ENCODE peak calls at places on chromosomes 1 and 21, in four cellular contexts. One of them, this sample, is unnamed.

GRCh38 chr1:214685906-214686305 is 82.9 kb downstream of the CENPF start:
- DNase-seq in G401: no peak
- DNase-seq in stimulated activated CD4-positive, alpha-beta T cell treated with anti-CD3 and anti-CD28 coated beads, Interleukin-4, amount 100 ng/mL, for 24 hours: no peak
- DNase-seq in C1 segment of cervical spinal cord: no peak
- DNase-seq in this sample: no peak

GRCh38 chr1:63189677-63190076 is 132.7 kb upstream of the FOXD3 start:
- DNase-seq in stimulated activated CD4-positive, alpha-beta T cell treated with anti-CD3 and anti-CD28 coated beads, Interleukin-4, amount 100 ng/mL, for 24 hours: no peak
- DNase-seq in G401: no peak
- DNase-seq in C1 segment of cervical spinal cord: no peak
- DNase-seq in this sample: peak; percentile 10

GRCh38 chr1:27656157-27656893 is 15.7 kb downstream of the IFI6 start:
- DNase-seq in G401: peak; percentile 10
- DNase-seq in stimulated activated CD4-positive, alpha-beta T cell treated with anti-CD3 and anti-CD28 coated beads, Interleukin-4, amount 100 ng/mL, for 24 hours: no peak
- DNase-seq in C1 segment of cervical spinal cord: no peak
- DNase-seq in this sample: peak; percentile 18

GRCh38 chr1:224223819-224224714 is 41.0 kb downstream of the DEGS1 start:
- DNase-seq in G401: no peak
- DNase-seq in stimulated activated CD4-positive, alpha-beta T cell treated with anti-CD3 and anti-CD28 coated beads, Interleukin-4, amount 100 ng/mL, for 24 hours: no peak
- DNase-seq in C1 segment of cervical spinal cord: no peak
- DNase-seq in this sample: no peak

GRCh38 chr1:63955746-63956145 is 181.9 kb downstream of the ROR1 start:
- DNase-seq in C1 segment of cervical spinal cord: no peak
- DNase-seq in stimulated activated CD4-positive, alpha-beta T cell treated with anti-CD3 and anti-CD28 coated beads, Interleukin-4, amount 100 ng/mL, for 24 hours: no peak
- DNase-seq in G401: no peak
- DNase-seq in this sample: no peak

GRCh38 chr1:91844862-91845528 is 41.0 kb downstream of the TGFBR3 start:
- DNase-seq in G401: no peak
- DNase-seq in C1 segment of cervical spinal cord: no peak
- DNase-seq in stimulated activated CD4-positive, alpha-beta T cell treated with anti-CD3 and anti-CD28 coated beads, Interleukin-4, amount 100 ng/mL, for 24 hours: no peak
- DNase-seq in this sample: no peak

GRCh38 chr1:232034547-232034946 is 408.0 kb downstream of the DISC1 start:
- DNase-seq in G401: no peak
- DNase-seq in stimulated activated CD4-positive, alpha-beta T cell treated with anti-CD3 and anti-CD28 coated beads, Interleukin-4, amount 100 ng/mL, for 24 hours: no peak
- DNase-seq in C1 segment of cervical spinal cord: no peak
- DNase-seq in this sample: no peak

GRCh38 chr21:39221282-39221996 is 38.2 kb upstream of the PSMG1 start:
- DNase-seq in C1 segment of cervical spinal cord: no peak
- DNase-seq in stimulated activated CD4-positive, alpha-beta T cell treated with anti-CD3 and anti-CD28 coated beads, Interleukin-4, amount 100 ng/mL, for 24 hours: no peak
- DNase-seq in G401: no peak
- DNase-seq in this sample: no peak

GRCh38 chr1:35172022-35172421 is 20.9 kb downstream of the SFPQ start:
- DNase-seq in G401: no peak
- DNase-seq in stimulated activated CD4-positive, alpha-beta T cell treated with anti-CD3 and anti-CD28 coated beads, Interleukin-4, amount 100 ng/mL, for 24 hours: no peak
- DNase-seq in C1 segment of cervical spinal cord: no peak
- DNase-seq in this sample: no peak

GRCh38 chr1:84862810-84863251 is 30.2 kb downstream of the LPAR3 start:
- DNase-seq in stimulated activated CD4-positive, alpha-beta T cell treated with anti-CD3 and anti-CD28 coated beads, Interleukin-4, amount 100 ng/mL, for 24 hours: peak; percentile 54
- DNase-seq in C1 segment of cervical spinal cord: no peak
- DNase-seq in G401: no peak
- DNase-seq in this sample: no peak

GRCh38 chr1:205014772-205015171 is 28.2 kb upstream of the CNTN2 start:
- DNase-seq in C1 segment of cervical spinal cord: no peak
- DNase-seq in G401: peak; percentile 62
- DNase-seq in stimulated activated CD4-positive, alpha-beta T cell treated with anti-CD3 and anti-CD28 coated beads, Interleukin-4, amount 100 ng/mL, for 24 hours: no peak
- DNase-seq in this sample: peak; percentile 5

This sample was measured in AML-193.